ENCODE peak calls at places on chromosomes 12 and 14, in five cellular contexts. O is aorta, I is PC-3, C is A549, P is stomach. X is an unnamed sample.

GRCh38 chr14:73661872-73662271 is 17.1 kb downstream of the DNAL1 start:
- DNase-seq in O (no peak), P (no peak), C (no peak), I (no peak), X (no peak)

GRCh38 chr14:59337151-59337611 is 128.0 kb downstream of the GPR135 start:
- DNase-seq in I (no peak), O (peak), C (no peak), P (peak), X (no peak)

GRCh38 chr14:105863296-105864108 is 337.1 kb downstream of the TMEM121 start:
- DNase-seq in C (no peak), P (peak), O (peak), I (no peak), X (no peak)

GRCh38 chr14:55921516-55921915 is 196.7 kb upstream of the PELI2 start:
- DNase-seq in C (no peak), P (no peak), I (no peak), O (no peak), X (no peak)

GRCh38 chr14:68124885-68125731 is 305.5 kb downstream of the RAD51B start:
- DNase-seq in O (no peak), C (peak), I (peak), P (no peak), X (no peak)

GRCh38 chr12:115199831-115200230 is 515.9 kb upstream of the TBX3 start:
- DNase-seq in P (no peak), O (no peak), C (no peak), I (no peak), X (no peak)

GRCh38 chr12:117049295-117049694 is 49.9 kb downstream of the TESC start:
- DNase-seq in I (no peak), O (no peak), P (no peak), C (no peak), X (no peak)

GRCh38 chr12:116490481-116490880 is 68.7 kb upstream of the MAP1LC3B2 start:
- DNase-seq in I (peak), O (no peak), P (no peak), C (no peak), X (no peak)

GRCh38 chr14:42994001-42994736 is 1387.5 kb downstream of the LRFN5 start:
- DNase-seq in I (peak), C (peak), O (no peak), P (no peak), X (no peak)

GRCh38 chr12:6374028-6374780 is 1.2 kb downstream of the SCNN1A start:
- DNase-seq in C (no peak), P (no peak), I (no peak), O (peak), X (no peak)

GRCh38 chr12:8890313-8891084 is 23.8 kb upstream of the PHC1 start:
- DNase-seq in P (peak), C (peak), O (no peak), I (peak), X (peak)

GRCh38 chr12:129605666-129606065 is 298.2 kb downstream of the TMEM132D start:
- DNase-seq in C (no peak), I (no peak), O (no peak), P (no peak), X (no peak)

GRCh38 chr14:93682459-93682858 is 105.8 kb downstream of the PRIMA1 start:
- DNase-seq in P (no peak), O (no peak), C (no peak), I (no peak), X (no peak)

GRCh38 chr12:107491856-107492255 is 193.7 kb upstream of the PWP1 start:
- DNase-seq in I (no peak), P (no peak), O (no peak), C (no peak), X (no peak)

GRCh38 chr14:96958057-96958456 is 160.9 kb downstream of the VRK1 start:
- DNase-seq in C (no peak), O (no peak), I (no peak), P (no peak), X (no peak)

GRCh38 chr12:55619352-55620138 is 17.1 kb upstream of the OR10P1 start:
- DNase-seq in I (peak), C (peak), P (no peak), O (no peak), X (peak)

GRCh38 chr14:36316131-36316530 is 4.3 kb downstream of the MBIP start:
- DNase-seq in O (no peak), P (no peak), I (no peak), C (no peak), X (no peak)

GRCh38 chr12:53683494-53683893 is 7.6 kb upstream of the ATP5MC2 start:
- DNase-seq in C (no peak), I (no peak), P (no peak), O (no peak), X (no peak)

GRCh38 chr14:88380405-88380804 is 5.1 kb upstream of the SPATA7 start:
- DNase-seq in I (peak), P (no peak), O (no peak), C (peak), X (no peak)

GRCh38 chr12:52208424-52209165 is 16.8 kb upstream of the KRT80 start:
- DNase-seq in C (no peak), O (no peak), P (no peak), I (no peak), X (no peak)
- H3K27ac ChIP-seq in C (peak), O (no peak), P (no peak), I (no peak), X (no peak)

DNA sequence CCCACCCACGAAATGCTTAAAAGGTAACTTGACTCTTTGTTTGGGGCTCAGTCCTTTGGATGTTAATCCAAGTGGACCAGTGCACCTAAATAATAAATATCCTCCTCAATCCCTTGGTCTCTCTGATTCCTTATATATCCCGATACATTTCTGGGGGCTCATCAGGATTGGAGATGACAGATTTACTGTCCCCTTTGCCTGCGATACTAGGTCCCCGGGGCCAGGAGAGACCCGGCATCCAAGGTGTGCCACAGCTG is 26.2 kb downstream of the KLRK1 start:
- DNase-seq in I (no peak), O (no peak), P (no peak), C (no peak), X (no peak)
- H3K4me3 ChIP-seq in I (peak), O (no peak), P (peak), C (no peak), X (no peak)

GRCh38 chr12:65196762-65197567 is 27.6 kb downstream of the LEMD3 start:
- DNase-seq in P (no peak), I (no peak), O (no peak), C (no peak), X (no peak)

GRCh38 chr12:65195387-65196055 is 26.1 kb downstream of the LEMD3 start:
- DNase-seq in P (no peak), C (no peak), I (no peak), O (no peak), X (no peak)

GRCh38 chr12:65194949-65195348 is 25.6 kb downstream of the LEMD3 start:
- DNase-seq in C (no peak), I (no peak), O (no peak), P (no peak), X (no peak)

GRCh38 chr12:65189028-65189718 is 19.8 kb downstream of the LEMD3 start:
- DNase-seq in P (no peak), O (no peak), C (no peak), I (no peak), X (no peak)

DNA sequence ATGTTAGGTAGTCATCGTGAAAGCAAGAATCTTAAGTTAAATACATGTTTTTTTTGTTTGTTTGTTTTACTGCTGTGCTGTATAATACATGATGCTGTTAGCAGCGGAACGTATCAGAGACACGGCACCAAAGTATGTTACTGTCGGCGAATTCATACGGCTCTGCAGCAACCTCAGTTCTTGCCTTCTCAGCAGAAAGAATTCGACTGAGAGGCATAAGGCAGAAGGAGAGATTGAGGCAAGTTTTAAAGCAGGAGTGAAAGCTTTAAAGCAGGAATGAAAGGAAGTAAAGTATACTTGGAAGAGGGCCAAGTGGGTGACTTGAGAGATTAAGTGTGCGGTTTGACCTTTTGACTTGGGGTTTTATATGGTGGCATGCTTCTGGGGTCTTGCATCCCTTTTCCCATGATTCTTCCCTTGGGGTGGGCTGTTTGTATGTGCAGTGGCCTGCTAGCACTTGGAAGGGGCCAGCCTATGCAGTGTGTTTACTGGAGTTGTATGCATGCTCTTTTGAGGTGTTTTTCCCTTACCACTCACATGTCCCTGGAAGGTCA is 23.7 kb downstream of the LEMD3 start:
- DNase-seq in I (no peak), C (no peak), O (no peak), P (no peak), X (no peak)
- H3K27ac ChIP-seq in I (no peak), C (no peak), O (no peak), P (no peak), X (no peak)

GRCh38 chr14:102930753-102931579 is 8.5 kb downstream of the AMN start:
- DNase-seq in O (no peak), P (peak), C (no peak), I (peak), X (no peak)
- H3K4me3 ChIP-seq in O (no peak), P (no peak), C (no peak), I (no peak), X (no peak)

GRCh38 chr12:110591508-110592051 is 8.5 kb upstream of the PPTC7 start:
- DNase-seq in P (no peak), I (no peak), O (no peak), C (no peak), X (no peak)
- H3K27ac ChIP-seq in P (peak), I (no peak), O (no peak), C (no peak), X (peak)

GRCh38 chr14:38209572-38210159 is 2.0 kb downstream of the SSTR1 start:
- DNase-seq in O (no peak), I (no peak), P (peak), C (no peak), X (no peak)

GRCh38 chr14:38208825-38209562 is 1.3 kb downstream of the SSTR1 start:
- DNase-seq in C (no peak), P (peak), I (no peak), O (peak), X (no peak)

GRCh38 chr14:38207342-38207741 is 362 bp upstream of the SSTR1 start:
- DNase-seq in C (no peak), I (no peak), P (no peak), O (no peak), X (no peak)

GRCh38 chr14:38206689-38207088 is 1.0 kb upstream of the SSTR1 start:
- DNase-seq in P (no peak), O (no peak), I (no peak), C (no peak), X (no peak)

DNA sequence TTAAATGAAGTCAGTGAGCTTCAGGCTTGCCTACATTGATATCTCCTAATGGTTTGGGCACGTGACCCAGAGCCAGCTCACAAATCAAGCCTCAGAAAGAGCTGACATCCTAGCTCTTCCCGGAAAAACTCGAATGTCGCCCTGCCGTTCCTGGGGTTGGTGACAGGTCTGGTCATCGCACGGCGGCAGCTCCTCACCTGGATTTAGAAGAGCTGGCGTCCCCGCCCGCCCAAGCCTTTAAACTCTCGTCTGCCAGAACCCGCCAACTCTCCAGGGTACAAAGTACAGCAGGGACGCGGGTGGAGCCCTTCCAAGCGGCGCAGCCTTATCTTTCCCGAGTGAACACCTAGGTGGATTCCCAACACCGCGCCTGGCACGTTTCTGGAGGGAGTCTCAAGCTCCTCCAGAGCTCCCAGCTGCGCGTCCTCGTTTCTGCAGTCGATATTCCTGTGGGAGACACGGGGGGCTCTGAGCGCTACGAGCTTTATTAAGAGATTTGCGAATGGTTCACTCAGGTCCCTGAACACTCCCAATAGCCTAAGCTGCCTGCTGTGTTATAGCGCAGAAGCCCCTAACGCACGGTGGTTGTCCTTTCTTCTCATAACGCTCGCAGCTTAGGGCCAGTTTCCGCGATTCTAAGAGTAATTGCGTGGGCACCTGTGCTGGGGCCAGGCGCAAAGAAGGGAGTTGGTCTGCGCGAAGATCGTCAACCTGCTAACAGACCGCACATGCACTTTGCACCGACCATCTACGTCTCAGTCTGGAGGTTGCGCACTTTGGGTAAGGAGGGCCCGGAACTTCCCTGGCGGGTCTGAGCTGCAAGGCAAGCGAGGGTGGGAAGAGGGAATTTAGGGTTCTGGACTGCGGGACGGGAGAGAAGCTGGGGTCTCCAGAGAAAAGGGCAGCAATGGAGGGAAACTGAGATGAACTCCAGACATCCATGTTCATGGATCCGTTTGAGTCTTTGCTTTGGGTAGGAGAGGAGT is at the start of gene SSTR1:
- DNase-seq in P (peak), I (no peak), C (no peak), O (no peak), X (no peak)
- H3K4me3 ChIP-seq in P (peak), I (peak), C (no peak), O (no peak), X (no peak)

DNA sequence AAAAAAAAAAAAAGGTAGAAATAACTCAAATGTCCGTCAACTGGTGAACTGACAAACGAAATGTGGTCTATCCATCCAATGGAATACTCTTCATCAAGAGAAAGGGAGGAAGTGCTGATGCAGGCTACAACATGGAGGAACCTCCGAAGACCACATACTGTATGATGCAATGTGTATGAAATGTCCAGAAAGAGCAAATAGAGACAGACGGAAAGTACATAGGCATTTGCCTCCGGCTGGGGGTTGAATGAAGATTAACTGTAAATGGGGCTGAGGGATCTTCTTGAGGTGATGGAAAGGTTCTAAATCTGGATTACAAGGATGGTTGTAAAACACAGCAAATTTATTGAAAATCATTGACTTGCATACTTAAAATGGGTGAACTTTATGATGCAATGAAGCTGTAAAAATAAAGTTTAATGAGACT is 35.4 kb downstream of the DLK1 start:
- DNase-seq in C (no peak), I (peak), O (no peak), P (no peak), X (no peak)
- H3K27ac ChIP-seq in C (peak), I (peak), O (no peak), P (no peak), X (no peak)

DNA sequence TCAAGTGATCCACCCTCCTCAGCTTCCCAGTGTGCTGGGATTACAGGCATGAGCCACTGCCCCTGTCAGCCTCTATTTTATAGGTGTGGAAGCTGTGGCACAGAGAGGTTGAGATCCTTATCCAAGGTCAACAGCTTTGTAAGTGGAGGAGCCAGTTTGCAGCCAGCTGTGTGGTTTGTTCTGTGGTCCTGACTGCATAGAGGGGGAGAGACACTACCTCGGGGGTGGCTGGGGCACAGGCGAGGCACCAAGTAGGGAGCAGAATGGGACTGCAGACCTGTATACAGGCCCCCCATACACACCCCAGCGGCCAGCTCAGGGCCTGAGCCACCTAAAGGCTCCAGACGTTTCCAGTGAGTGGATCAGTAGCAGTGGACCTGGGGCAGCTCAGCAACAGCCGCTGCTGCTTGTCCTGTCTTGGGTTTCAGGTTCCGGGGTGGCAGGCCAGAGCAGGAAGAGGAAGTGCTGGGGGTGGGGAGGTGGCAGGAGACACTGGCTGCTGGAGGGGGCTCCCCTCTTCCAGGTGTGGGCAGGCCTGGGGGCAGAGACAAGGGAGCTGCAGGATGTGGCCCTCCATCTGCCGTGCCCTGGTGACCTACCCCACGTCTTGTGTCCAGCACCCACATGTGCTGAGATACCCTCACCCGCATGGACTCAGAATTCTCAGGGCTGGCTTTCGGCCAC is 11.0 kb downstream of the ORAI1 start:
- DNase-seq in C (no peak), P (peak), I (no peak), O (peak), X (peak)
- H3K4me3 ChIP-seq in C (no peak), P (no peak), I (no peak), O (no peak), X (peak)

X was measured in CD4-positive, CD25-positive, alpha-beta regulatory T cell.